ENCODE peak calls at places on chromosomes 11 and 22, in eight cellular contexts. J is A549, Z is prostate gland, C is stomach, F is GM12878, N is esophagus squamous epithelium, Y is esophagus muscularis mucosa, D is right lobe of liver. B is an unnamed sample. For H3K4me1, the result is how much of the 10 kb centered on the place peaks cover.

GRCh38 chr11:68074584-68075352 is 35.9 kb downstream of the TCIRG1 start:
- DNase-seq in J (no peak), Z (no peak), C (no peak), F (no peak), N (no peak), Y (no peak), D (no peak), B (no peak)

GRCh38 chr11:2991477-2992233 is 474 bp downstream of the NAP1L4 start:
- DNase-seq in J (peak), Z (peak), C (no peak), F (no peak), N (no peak), Y (peak), D (no peak), B (no peak)

GRCh38 chr11:67419330-67420049 is 4.0 kb downstream of the CARNS1 start:
- DNase-seq in J (no peak), Z (no peak), C (no peak), F (no peak), N (no peak), Y (no peak), D (no peak), B (no peak)

GRCh38 chr11:67056267-67056639 is 394 bp upstream of the RHOD start:
- DNase-seq in J (no peak), Z (no peak), C (no peak), F (no peak), N (no peak), Y (no peak), D (no peak), B (no peak)

GRCh38 chr11:119363874-119364590 is 17.5 kb downstream of the USP2 start:
- DNase-seq in J (no peak), Z (no peak), C (peak), F (no peak), N (no peak), Y (no peak), D (peak), B (peak)

GRCh38 chr11:128776434-128777284 is 82.8 kb downstream of the FLI1 start:
- DNase-seq in J (peak), Z (no peak), C (peak), F (no peak), N (no peak), Y (no peak), D (peak), B (peak)

GRCh38 chr11:326592-326841 is 5.9 kb upstream of the IFITM3 start:
- DNase-seq in J (no peak), Z (no peak), C (no peak), F (no peak), N (no peak), Y (no peak), D (no peak), B (no peak)

GRCh38 chr11:2128512-2129322 is 10.5 kb downstream of the IGF2 start:
- DNase-seq in J (no peak), Z (no peak), C (no peak), F (no peak), N (no peak), Y (no peak), D (no peak), B (no peak)

GRCh38 chr22:22684605-22685561 is 40.5 kb downstream of the GGTLC2 start:
- DNase-seq in J (peak), Z (no peak), C (no peak), F (no peak), N (no peak), Y (no peak), D (peak), B (peak)

GRCh38 chr22:22024440-22024839 is 41.9 kb upstream of the TOP3B start:
- DNase-seq in J (no peak), Z (no peak), C (no peak), F (no peak), N (no peak), Y (no peak), D (no peak), B (no peak)

GRCh38 chr11:47378011-47378835 is at the start of gene SPI1:
- DNase-seq in J (no peak), Z (no peak), C (peak), F (peak), N (no peak), Y (no peak), D (peak), B (peak)

GRCh38 chr22:29630987-29631386 is 27.6 kb downstream of the NF2 start:
- DNase-seq in J (no peak), Z (no peak), C (no peak), F (no peak), N (no peak), Y (no peak), D (no peak), B (no peak)

GRCh38 chr11:8338138-8338537 is 74.5 kb upstream of the LMO1 start:
- DNase-seq in J (peak), Z (peak), C (peak), F (no peak), N (no peak), Y (no peak), D (peak), B (peak)

GRCh38 chr11:112723676-112724075 is 237.5 kb upstream of the NCAM1 start:
- DNase-seq in J (no peak), Z (no peak), C (no peak), F (no peak), N (no peak), Y (peak), D (no peak), B (no peak)

GRCh38 chr11:112727341-112727841 is 233.8 kb upstream of the NCAM1 start:
- DNase-seq in J (no peak), Z (no peak), C (no peak), F (no peak), N (no peak), Y (no peak), D (no peak), B (no peak)

GRCh38 chr11:112724194-112724790 is 236.9 kb upstream of the NCAM1 start:
- DNase-seq in J (no peak), Z (no peak), C (no peak), F (no peak), N (no peak), Y (peak), D (no peak), B (no peak)

GRCh38 chr11:112728288-112728687 is 232.9 kb upstream of the NCAM1 start:
- DNase-seq in J (no peak), Z (no peak), C (no peak), F (no peak), N (no peak), Y (peak), D (no peak), B (no peak)

GRCh38 chr11:112725636-112726035 is 235.6 kb upstream of the NCAM1 start:
- DNase-seq in J (no peak), Z (no peak), C (no peak), F (no peak), N (no peak), Y (peak), D (no peak), B (no peak)
- H3K27ac ChIP-seq in J (no peak), Z (no peak), C (no peak), F (no peak), N (no peak), Y (no peak), D (no peak), B (no peak)

GRCh38 chr11:124887667-124888013 is 10.0 kb downstream of the ROBO4 start:
- DNase-seq in J (no peak), Z (no peak), C (no peak), F (no peak), N (no peak), Y (no peak), D (no peak), B (no peak)

GRCh38 chr11:124891390-124891861 is 6.2 kb downstream of the ROBO4 start:
- DNase-seq in J (no peak), Z (no peak), C (no peak), F (no peak), N (no peak), Y (no peak), D (no peak), B (no peak)

GRCh38 chr11:124892131-124892530 is 5.5 kb downstream of the ROBO4 start:
- DNase-seq in J (no peak), Z (no peak), C (no peak), F (no peak), N (no peak), Y (no peak), D (no peak), B (no peak)

GRCh38 chr11:124890701-124891389 is 6.8 kb downstream of the ROBO4 start:
- DNase-seq in J (no peak), Z (no peak), C (no peak), F (no peak), N (no peak), Y (no peak), D (no peak), B (no peak)

GRCh38 chr11:124889692-124890091 is 8.0 kb downstream of the ROBO4 start:
- DNase-seq in J (no peak), Z (no peak), C (no peak), F (no peak), N (no peak), Y (no peak), D (no peak), B (no peak)
- H3K4me1 ChIP-seq in J (under half), Z (under half), C (under half), F (under half), N (under half), Y (under half), D (under half), B (under half)

GRCh38 chr22:44497218-44497903 is 672 bp downstream of the RTL6 start:
- DNase-seq in J (no peak), Z (no peak), C (no peak), F (no peak), N (no peak), Y (peak), D (peak), B (peak)

GRCh38 chr22:44496844-44497217 is 1.2 kb downstream of the RTL6 start:
- DNase-seq in J (no peak), Z (no peak), C (no peak), F (no peak), N (no peak), Y (peak), D (no peak), B (no peak)

GRCh38 chr22:44495629-44496028 is 2.4 kb downstream of the RTL6 start:
- DNase-seq in J (no peak), Z (no peak), C (no peak), F (no peak), N (no peak), Y (no peak), D (no peak), B (no peak)

GRCh38 chr22:44496305-44496704 is 1.7 kb downstream of the RTL6 start:
- DNase-seq in J (no peak), Z (no peak), C (no peak), F (no peak), N (no peak), Y (peak), D (no peak), B (no peak)

GRCh38 chr22:44497904-44498242 is at the start of gene RTL6:
- DNase-seq in J (no peak), Z (no peak), C (no peak), F (no peak), N (no peak), Y (no peak), D (no peak), B (no peak)
- TF ChIP-seq POLR2A in J (peak), Z (no peak), C (no peak), F (peak), N (no peak), Y (no peak), D (peak), B (no peak)

GRCh38 chr22:41140365-41140957 is 48.1 kb downstream of the EP300 start:
- DNase-seq in J (no peak), Z (no peak), C (no peak), F (no peak), N (no peak), Y (no peak), D (no peak), B (no peak)
- H3K27ac ChIP-seq in J (no peak), Z (no peak), C (no peak), F (no peak), N (no peak), Y (no peak), D (no peak), B (no peak)

DNA sequence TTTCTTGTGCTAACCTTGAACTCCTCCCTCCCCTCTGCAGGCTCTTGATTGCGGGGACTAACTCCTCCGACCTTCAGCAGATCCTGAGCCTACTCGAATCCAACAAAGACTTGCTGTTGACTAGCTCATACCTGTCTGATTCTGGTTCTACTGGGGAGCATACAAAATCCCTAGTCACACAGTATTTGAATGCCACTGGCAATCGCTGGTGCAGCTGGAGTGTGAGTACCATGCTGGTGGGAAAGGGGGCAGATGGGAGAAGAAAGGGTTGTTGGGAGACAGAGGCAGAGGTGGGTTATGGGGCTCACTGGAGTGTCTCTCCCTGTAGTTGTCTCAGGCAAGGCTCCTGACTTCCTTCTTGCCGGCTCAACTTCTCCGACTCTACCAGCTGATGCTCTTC is 4.4 kb downstream of the SLC3A2 start:
- DNase-seq in J (no peak), Z (no peak), C (no peak), F (no peak), N (no peak), Y (no peak), D (no peak), B (no peak)
- H3K4me1 ChIP-seq in J (half or more), Z (under half), C (under half), F (under half), N (under half), Y (half or more), D (under half), B (under half)

DNA sequence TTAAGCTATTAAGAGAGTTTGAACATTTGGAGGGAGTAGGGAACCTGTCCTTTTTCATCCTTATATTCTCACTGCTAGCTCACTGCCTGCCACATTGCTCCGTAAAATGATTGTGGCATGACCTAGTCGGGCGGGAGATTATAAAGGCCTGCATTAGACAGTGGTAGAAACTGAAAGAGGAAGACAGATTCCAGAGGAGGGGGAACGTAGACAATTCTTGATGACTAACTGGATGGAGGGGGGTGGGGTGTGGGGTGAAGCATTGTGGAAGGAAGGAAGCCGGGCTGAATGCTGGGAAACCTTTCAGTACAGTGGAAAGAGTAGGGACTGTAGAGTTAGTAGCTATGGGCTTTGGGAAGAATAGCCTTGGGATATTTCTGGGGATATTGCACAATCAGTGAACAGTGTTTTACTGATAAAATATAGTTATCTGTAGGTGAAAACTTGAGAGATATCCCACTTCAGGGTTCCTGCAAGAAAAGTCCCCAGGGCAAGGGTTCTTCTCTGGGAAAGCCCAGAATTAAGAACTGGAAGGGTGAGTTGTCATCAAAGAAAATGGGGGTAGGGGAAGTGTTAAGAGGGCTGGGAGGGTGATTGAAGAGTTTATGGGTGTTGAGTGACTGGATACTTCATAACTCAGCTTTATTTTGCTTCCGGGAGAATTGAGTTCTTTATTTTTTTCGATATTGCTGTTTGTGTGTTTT is 2.1 kb downstream of the MED15 start:
- DNase-seq in J (peak), Z (peak), C (peak), F (no peak), N (no peak), Y (peak), D (peak), B (peak)
- TF ChIP-seq POLR2A in J (no peak), Z (no peak), C (no peak), F (no peak), N (peak), Y (no peak), D (peak), B (peak)